ENCODE peak calls at places on chromosome 1, in four cellular contexts. Q is NCI-H1105; F is occipital lobe; L is stimulated activated CD4-positive, alpha-beta T cell treated with anti-CD3 and anti-CD28 coated beads, Interleukin-4, amount 100 ng/mL, for 1 hour. Z is an unnamed sample.
A peak's percentile ranks its signal among the peaks of the same experiment; 100 is the strongest.

GRCh38 chr1:201493757-201494617 is 12.9 kb downstream of the CSRP1 start:
- DNase-seq in Q (no peak), F (no peak), L (no peak), Z (peak; percentile 79)

GRCh38 chr1:31771891-31772668 is 7.9 kb upstream of the ADGRB2 start:
- DNase-seq in Q (no peak), F (no peak), L (peak; percentile 61), Z (no peak)

GRCh38 chr1:175150596-175151319 is 41.8 kb downstream of the KIAA0040 start:
- DNase-seq in L (no peak), F (peak; percentile 25), Q (no peak), Z (no peak)

GRCh38 chr1:101236546-101237228 is at the start of gene S1PR1:
- DNase-seq in L (peak; percentile 74), F (no peak), Q (peak; percentile 10), Z (peak; percentile 38)

GRCh38 chr1:91731815-91732214 is 154.1 kb downstream of the TGFBR3 start:
- DNase-seq in L (peak; percentile 28), F (no peak), Q (no peak), Z (peak; percentile 69)

GRCh38 chr1:96374076-96374762 is 347.4 kb upstream of the PTBP2 start:
- DNase-seq in L (no peak), F (no peak), Q (no peak), Z (peak; percentile 66)

GRCh38 chr1:154434346-154435075 is 29.4 kb downstream of the IL6R start:
- DNase-seq in Q (no peak), F (no peak), L (no peak), Z (peak; percentile 16)

GRCh38 chr1:15191785-15192184 is 38.2 kb downstream of the TMEM51 start:
- DNase-seq in F (no peak), L (no peak), Q (no peak), Z (no peak)

GRCh38 chr1:26046313-26047031 is 554 bp upstream of the SLC30A2 start:
- DNase-seq in F (no peak), Q (no peak), L (no peak), Z (no peak)

GRCh38 chr1:26694185-26694572 is 1.6 kb upstream of the ARID1A start:
- DNase-seq in Q (no peak), F (no peak), L (no peak), Z (no peak)

GRCh38 chr1:3894626-3895278 is 5.3 kb downstream of the C1orf174 start:
- DNase-seq in F (no peak), L (no peak), Q (no peak), Z (no peak)

GRCh38 chr1:36297062-36297461 is 9.1 kb upstream of the SH3D21 start:
- DNase-seq in Q (no peak), F (no peak), L (no peak), Z (no peak)

GRCh38 chr1:246641394-246641793 is 75.1 kb downstream of the CNST start:
- DNase-seq in L (no peak), Q (no peak), F (no peak), Z (no peak)

GRCh38 chr1:151547119-151547899 is 7.2 kb downstream of the TUFT1 start:
- DNase-seq in Q (no peak), F (no peak), L (no peak), Z (peak; percentile 96)

GRCh38 chr1:204435246-204435885 is 23.7 kb upstream of the PPP1R15B start:
- DNase-seq in L (no peak), F (no peak), Q (no peak), Z (peak; percentile 57)

GRCh38 chr1:6373961-6374720 is 19.4 kb downstream of the ACOT7 start:
- DNase-seq in F (no peak), Q (peak; percentile 96), L (no peak), Z (no peak)

GRCh38 chr1:47738560-47739182 is 258.5 kb downstream of the TRABD2B start:
- DNase-seq in Q (peak; percentile 36), F (no peak), L (no peak), Z (peak; percentile 10)

GRCh38 chr1:2019162-2019542 is at the start of gene GABRD:
- DNase-seq in F (no peak), Q (peak; percentile 30), L (peak; percentile 26), Z (no peak)

GRCh38 chr1:30232288-30232899 is 491.0 kb downstream of the MATN1 start:
- DNase-seq in L (no peak), Q (peak; percentile 13), F (no peak), Z (no peak)

GRCh38 chr1:206506405-206506802 is 927 bp upstream of the RASSF5 start:
- DNase-seq in F (no peak), Q (no peak), L (no peak), Z (no peak)

GRCh38 chr1:85135456-85135798 is 65.4 kb downstream of the SYDE2 start:
- DNase-seq in F (no peak), L (no peak), Q (peak; percentile 42), Z (no peak)

GRCh38 chr1:212108187-212108586 is 72.6 kb downstream of the DTL start:
- DNase-seq in L (no peak), Q (no peak), F (no peak), Z (no peak)

GRCh38 chr1:152228831-152229230 is 4.8 kb upstream of the HRNR start:
- DNase-seq in Q (no peak), F (no peak), L (no peak), Z (no peak)